ENCODE peak calls at places on chromosomes 11 and 22, in eight cellular contexts. N is ovary, R is pancreas, Z is GM23338, H is kidney, L is A549, A is IMR-90, Y is adrenal gland. Q is an unnamed sample.
A peak's percentile ranks its signal among the peaks of the same experiment; 100 is the strongest.

GRCh38 chr11:727859-728748 is 19.2 kb upstream of the TALDO1 start:
- DNase-seq in Y (peak; percentile 96), N (peak; percentile 92), L (peak; percentile 94), A (peak; percentile 72), H (peak; percentile 96), R (peak; percentile 96), Z (peak; percentile 85), Q (peak; percentile 89)

GRCh38 chr11:2774173-2775082 is 74.6 kb upstream of the KCNQ1OT1 start:
- DNase-seq in Z (no peak), H (no peak), R (no peak), L (no peak), N (no peak), Y (peak; percentile 10), A (no peak), Q (peak; percentile 24)

GRCh38 chr11:104076455-104076854 is 40.0 kb downstream of the DDI1 start:
- DNase-seq in Y (no peak), A (no peak), N (no peak), Z (no peak), R (no peak), H (no peak), L (no peak), Q (no peak)

GRCh38 chr22:37503850-37504249 is 15.4 kb downstream of the CARD10 start:
- DNase-seq in Z (no peak), H (no peak), A (no peak), L (peak; percentile 27), Y (peak; percentile 97), R (no peak), N (no peak), Q (no peak)

GRCh38 chr11:9973921-9974320 is 310.0 kb downstream of the SWAP70 start:
- DNase-seq in Z (no peak), Y (no peak), N (no peak), H (no peak), R (no peak), L (no peak), A (peak; percentile 53), Q (no peak)

GRCh38 chr11:130513132-130513531 is 64.7 kb downstream of the ADAMTS15 start:
- DNase-seq in Y (no peak), R (no peak), N (no peak), H (no peak), L (no peak), A (no peak), Z (no peak), Q (no peak)

GRCh38 chr11:10401696-10402392 is 53.2 kb upstream of the AMPD3 start:
- DNase-seq in Z (no peak), R (no peak), H (no peak), Y (no peak), A (no peak), N (no peak), L (no peak), Q (no peak)

GRCh38 chr11:115425816-115426215 is 78.4 kb downstream of the CADM1 start:
- DNase-seq in Z (peak; percentile 21), H (no peak), L (no peak), Y (no peak), N (no peak), R (no peak), A (no peak), Q (no peak)

GRCh38 chr11:7657306-7658025 is 15.8 kb downstream of the CYB5R2 start:
- DNase-seq in R (no peak), A (peak; percentile 68), N (peak; percentile 66), Z (peak; percentile 90), H (no peak), L (peak; percentile 49), Y (peak; percentile 66), Q (peak; percentile 62)

GRCh38 chr11:131275580-131275979 is 94.8 kb upstream of the NTM start:
- DNase-seq in R (no peak), Z (no peak), Y (no peak), H (no peak), N (no peak), L (no peak), A (no peak), Q (no peak)

GRCh38 chr22:23086787-23087186 is 16.5 kb downstream of the GNAZ start:
- DNase-seq in R (no peak), Y (no peak), L (no peak), N (no peak), Z (no peak), H (no peak), A (no peak), Q (no peak)

GRCh38 chr11:8296203-8296602 is 32.5 kb upstream of the LMO1 start:
- DNase-seq in A (no peak), L (no peak), H (no peak), R (no peak), Z (no peak), N (no peak), Y (no peak), Q (no peak)

GRCh38 chr11:2211113-2211971 is 39.7 kb upstream of the TH start:
- DNase-seq in A (no peak), Z (no peak), N (no peak), Y (peak; percentile 9), R (peak; percentile 65), L (no peak), H (peak; percentile 85), Q (no peak)

GRCh38 chr11:95739108-95739507 is 50.5 kb downstream of the FAM76B start:
- DNase-seq in R (no peak), L (no peak), H (no peak), A (no peak), N (no peak), Y (no peak), Z (peak; percentile 45), Q (no peak)
- TF ChIP-seq CTCF in R (no peak), L (no peak), H (no peak), A (no peak), N (no peak), Y (no peak), Z (peak; percentile 54), Q (no peak)

DNA sequence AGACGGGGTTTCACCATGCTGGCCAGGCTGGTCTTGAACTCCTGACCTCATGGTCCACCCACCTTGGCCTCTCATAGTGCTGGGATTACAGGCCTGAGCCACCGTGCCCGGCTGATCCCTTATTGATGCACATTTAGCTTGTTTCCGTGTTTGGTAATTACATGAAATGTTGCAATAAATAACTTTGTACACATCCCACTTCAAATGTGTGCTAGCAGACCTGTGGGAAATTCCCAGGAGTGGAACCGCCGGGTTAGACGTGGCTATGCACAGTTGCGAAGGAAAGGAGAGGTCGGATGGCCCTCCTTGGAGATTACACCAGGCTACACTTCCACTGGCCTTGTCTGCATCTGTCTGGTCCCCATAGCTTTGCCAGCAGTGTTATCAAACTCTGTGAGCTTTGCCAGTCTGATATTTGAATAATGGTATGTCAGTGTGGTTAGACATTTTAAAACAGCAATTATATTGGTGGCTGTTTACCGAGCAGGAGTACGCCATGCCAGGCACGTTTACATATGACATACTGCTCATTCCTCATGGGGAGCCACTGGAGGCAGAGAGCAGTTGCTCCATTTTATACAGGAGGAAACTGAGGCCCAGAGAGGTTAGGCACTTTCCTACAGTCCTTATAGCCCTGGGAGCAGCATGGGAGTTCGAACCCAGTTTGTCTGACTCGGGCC is 27.2 kb upstream of the SYT7 start:
- DNase-seq in H (no peak), N (no peak), L (no peak), R (no peak), Y (no peak), A (no peak), Z (no peak), Q (no peak)
- H3K4me1 ChIP-seq in H (no peaks in the 10 kb centered on the region), N (peaks cover 4% of the 10 kb centered on the region), L (no peaks in the 10 kb centered on the region), R (no peaks in the 10 kb centered on the region), Y (peaks cover 5% of the 10 kb centered on the region), A (peaks cover 5% of the 10 kb centered on the region), Z (peaks cover 6% of the 10 kb centered on the region), Q (no peaks in the 10 kb centered on the region)

DNA sequence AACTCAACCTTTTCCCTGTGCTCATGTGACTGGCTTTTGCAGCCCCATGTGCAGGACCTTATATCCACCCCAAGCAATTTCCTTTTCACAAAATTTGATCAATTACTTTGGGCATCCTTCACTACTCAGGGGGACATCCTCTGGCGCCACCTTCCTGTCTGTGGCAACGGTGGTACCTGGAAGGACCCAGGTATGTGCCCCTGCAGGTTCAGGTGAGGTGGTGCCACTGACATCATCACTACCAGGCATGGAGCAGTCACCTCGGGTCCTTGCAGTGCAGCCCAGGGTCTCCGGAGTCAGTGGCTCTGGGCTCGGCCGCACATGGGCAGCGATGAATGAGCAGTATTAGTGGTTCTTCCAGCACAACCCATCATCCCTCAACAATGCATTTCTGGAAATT is 37.7 kb upstream of the B3GAT1 start:
- DNase-seq in R (no peak), A (no peak), N (no peak), Z (peak; percentile 79), Y (no peak), H (no peak), L (no peak), Q (no peak)
- TF ChIP-seq CTCF in R (no peak), A (no peak), N (no peak), Z (peak; percentile 75), Y (no peak), H (no peak), L (no peak), Q (no peak)

DNA sequence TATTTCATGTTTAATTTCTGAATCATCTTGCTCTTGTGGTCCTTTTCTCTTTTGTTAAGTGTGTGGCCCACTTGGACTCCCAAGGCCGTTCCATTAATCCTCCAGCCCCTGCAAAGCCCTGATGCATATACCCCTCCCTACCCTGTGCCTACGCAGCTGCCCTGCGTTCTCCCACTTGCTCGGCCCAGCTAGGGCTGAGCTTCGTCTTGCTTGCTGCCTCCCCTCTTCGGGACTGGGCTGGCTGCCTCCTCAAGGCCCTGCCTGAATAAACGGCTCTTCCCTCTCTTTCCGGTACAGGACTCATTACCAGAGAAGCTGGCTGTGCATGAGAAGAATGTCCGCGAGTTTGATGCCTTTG is 28.5 kb downstream of the ARHGAP1 start:
- DNase-seq in Y (no peak), L (no peak), Z (no peak), N (no peak), R (peak; percentile 36), H (no peak), A (no peak), Q (no peak)
- H3K4me1 ChIP-seq in Y (peaks cover 34% of the 10 kb centered on the region), L (peaks cover 15% of the 10 kb centered on the region), Z (peaks cover 19% of the 10 kb centered on the region), N (peaks cover 24% of the 10 kb centered on the region), R (peaks cover 27% of the 10 kb centered on the region), H (peaks cover under 1% of the 10 kb centered on the region), A (peaks cover 10% of the 10 kb centered on the region), Q (peaks cover 11% of the 10 kb centered on the region)

GRCh38 chr11:6258141-6258540 is 1.5 kb upstream of the CCKBR start:
- DNase-seq in H (no peak), N (no peak), Z (peak; percentile 50), Y (no peak), R (no peak), A (no peak), L (no peak), Q (no peak)
- TF ChIP-seq CTCF in H (no peak), N (no peak), Z (peak; percentile 32), Y (no peak), R (no peak), A (no peak), L (no peak), Q (no peak)

GRCh38 chr22:20940178-20940790 is 23.1 kb downstream of the CRKL start:
- DNase-seq in A (no peak), L (no peak), Y (no peak), H (no peak), Z (no peak), R (no peak), N (no peak), Q (no peak)
- H3K4me1 ChIP-seq in A (peaks cover 8% of the 10 kb centered on the region), L (peaks cover 22% of the 10 kb centered on the region), Y (peaks cover 49% of the 10 kb centered on the region), H (peaks cover 18% of the 10 kb centered on the region), Z (peaks cover 20% of the 10 kb centered on the region), R (peaks cover 25% of the 10 kb centered on the region), N (peaks cover 15% of the 10 kb centered on the region), Q (peaks cover 19% of the 10 kb centered on the region)

Q was measured in lung.